ENCODE peak calls at places on chromosome 16, in four cellular contexts. K is NCI-H1436; T is WTC11; N is activated CD4-positive, CD25-positive, alpha-beta regulatory T cell treated with anti-CD3 and anti-CD28 coated beads, Interleukin-2, amount 50 U/mL, for 16 hours. P is an unnamed sample.
A peak's percentile ranks its signal among the peaks of the same experiment; 100 is the strongest.

GRCh38 chr16:50457979-50458461 is 89.2 kb upstream of the BRD7 start:
- DNase-seq in N (no peak), K (no peak), T (no peak), P (no peak)

GRCh38 chr16:56506941-56507340 is 12.9 kb downstream of the BBS2 start:
- DNase-seq in N (no peak), K (no peak), T (no peak), P (no peak)

GRCh38 chr16:52552643-52553042 is 5.7 kb upstream of the TOX3 start:
- DNase-seq in K (peak; percentile 66), T (no peak), N (no peak), P (no peak)

GRCh38 chr16:76639685-76640289 is 362.6 kb downstream of the CNTNAP4 start:
- DNase-seq in K (no peak), T (peak; percentile 21), N (no peak), P (peak; percentile 55)

GRCh38 chr16:30941600-30942420 is 7.1 kb upstream of the ORAI3 start:
- DNase-seq in N (peak; percentile 31), K (peak; percentile 47), T (peak; percentile 82), P (peak; percentile 48)

GRCh38 chr16:4477966-4478365 is 1.8 kb downstream of the HMOX2 start:
- DNase-seq in T (no peak), K (no peak), N (no peak), P (no peak)

GRCh38 chr16:85891776-85892166 is 7.2 kb upstream of the IRF8 start:
- DNase-seq in N (no peak), K (no peak), T (no peak), P (no peak)

GRCh38 chr16:81995651-81996050 is 15.6 kb downstream of the SDR42E1 start:
- DNase-seq in N (no peak), K (no peak), T (no peak), P (no peak)

GRCh38 chr16:53291757-53292392 is 142.4 kb upstream of the RBL2 start:
- DNase-seq in N (no peak), K (no peak), T (no peak), P (no peak)